ENCODE peak calls at places on chromosomes 5 and 9, in seven cellular contexts. P, Q, V, F, O, Y and U are unnamed samples.

GRCh38 chr5:124365491-124365890 is 380.9 kb downstream of the ZNF608 start:
- DNase-seq in P (no peak), Q (no peak), V (no peak), F (no peak), O (no peak), Y (no peak), U (no peak)

GRCh38 chr5:56037531-56038010 is 42.8 kb upstream of the IL6ST start:
- DNase-seq in P (no peak), Q (no peak), V (no peak), F (no peak), O (no peak), Y (no peak), U (no peak)

GRCh38 chr5:171323806-171324632 is 15.0 kb downstream of the TLX3 start:
- DNase-seq in P (no peak), Q (no peak), V (no peak), F (no peak), O (no peak), Y (peak), U (no peak)

GRCh38 chr9:106745457-106745856 is 117.5 kb upstream of the ZNF462 start:
- DNase-seq in P (peak), Q (no peak), V (no peak), F (no peak), O (no peak), Y (no peak), U (no peak)

GRCh38 chr9:120091206-120091605 is 488.8 kb downstream of the CDK5RAP2 start:
- DNase-seq in P (no peak), Q (no peak), V (no peak), F (no peak), O (no peak), Y (no peak), U (no peak)

GRCh38 chr9:87826331-87826730 is 56.3 kb upstream of the SPATA31E1 start:
- DNase-seq in P (no peak), Q (no peak), V (no peak), F (no peak), O (no peak), Y (no peak), U (no peak)

GRCh38 chr5:96753848-96754247 is 53.9 kb downstream of the ERAP1 start:
- DNase-seq in P (no peak), Q (no peak), V (no peak), F (no peak), O (no peak), Y (no peak), U (no peak)

GRCh38 chr5:39158127-39158593 is 61.2 kb downstream of the FYB1 start:
- DNase-seq in P (peak), Q (peak), V (peak), F (no peak), O (no peak), Y (no peak), U (no peak)

DNA sequence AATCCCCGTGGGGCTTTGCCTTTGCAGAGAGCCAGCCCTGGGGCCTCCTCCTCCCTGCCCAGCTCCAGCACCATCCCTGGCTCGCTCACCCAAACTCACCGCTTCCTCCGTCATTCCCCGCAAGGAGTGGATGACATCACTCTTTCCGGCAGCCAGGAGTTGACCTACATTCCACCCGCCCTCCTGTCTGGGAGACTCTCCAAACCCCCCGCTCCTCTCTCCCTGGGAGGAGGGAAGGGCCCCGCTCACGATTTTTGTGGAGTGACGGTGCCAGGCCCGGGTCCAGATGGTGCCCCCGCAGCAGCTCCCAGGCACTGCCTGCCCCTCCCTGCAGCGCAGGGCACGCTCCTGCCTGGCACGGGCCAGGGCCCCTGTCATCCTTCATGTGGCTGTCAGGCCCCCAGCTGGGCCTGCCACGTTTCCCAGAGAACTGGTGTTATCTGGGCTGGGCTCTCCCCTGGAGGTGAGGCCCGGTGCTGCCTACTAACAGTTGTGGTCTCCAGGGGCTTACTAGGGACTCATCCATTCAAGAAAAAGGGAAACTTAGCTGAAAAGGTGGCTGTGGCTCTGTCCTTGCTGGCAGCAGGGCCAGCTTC is 52.3 kb downstream of the NTNG2 start:
- DNase-seq in P (peak), Q (peak), V (peak), F (peak), O (peak), Y (no peak), U (no peak)
- TF ChIP-seq CTCF in P (peak), Q (no peak), V (no peak), F (no peak), O (peak), Y (no peak), U (peak)

DNA sequence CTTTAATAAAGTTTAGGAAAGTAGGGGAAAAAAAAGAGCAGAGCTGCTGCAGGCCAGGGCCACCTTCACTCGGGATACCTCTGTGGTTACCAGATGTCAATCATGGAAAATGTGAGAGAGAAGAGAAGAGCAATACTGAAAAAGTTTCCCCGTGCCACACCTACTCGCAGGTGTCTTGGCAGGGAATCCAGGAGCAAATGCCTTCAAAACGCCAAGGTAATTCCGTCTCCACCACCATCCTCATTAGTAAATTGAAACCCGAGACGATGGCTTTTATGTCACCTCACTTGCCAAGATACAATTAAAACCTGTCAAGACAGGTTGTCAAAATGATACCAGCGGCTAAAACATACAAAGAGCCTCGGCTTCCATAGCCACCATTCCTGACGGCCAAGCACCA is 49.7 kb downstream of the FAM81B start:
- DNase-seq in P (no peak), Q (no peak), V (no peak), F (no peak), O (no peak), Y (no peak), U (no peak)
- H3K4me3 ChIP-seq in P (no peak), Q (no peak), V (no peak), F (no peak), O (no peak), Y (no peak), U (no peak)

GRCh38 chr5:29811914-29812679 is 1381.4 kb upstream of the CDH6 start:
- DNase-seq in P (no peak), Q (no peak), V (no peak), F (no peak), O (no peak), Y (no peak), U (no peak)
- TF ChIP-seq CTCF in P (no peak), Q (no peak), V (no peak), F (peak), O (no peak), Y (no peak), U (peak)

GRCh38 chr5:152905286-152905685 is 500.2 kb upstream of the NMUR2 start:
- DNase-seq in P (no peak), Q (no peak), V (no peak), F (no peak), O (no peak), Y (no peak), U (no peak)
- H3K4me3 ChIP-seq in P (no peak), Q (no peak), V (no peak), F (no peak), O (no peak), Y (no peak), U (no peak)